ENCODE peak calls at places on chromosome 16, in nine cellular contexts. K, O, U, H, W, T, M, Q and A are unnamed samples.

GRCh38 chr16:80569440-80570105 is 28.8 kb downstream of the DYNLRB2 start:
- DNase-seq in Q (peak; percentile 18), T (no peak), K (peak; percentile 34), M (peak; percentile 39), W (no peak), O (no peak), H (peak; percentile 34), U (no peak), A (peak; percentile 42)

GRCh38 chr16:1643521-1643920 is 31.4 kb downstream of the CRAMP1 start:
- DNase-seq in M (no peak), O (peak; percentile 28), W (no peak), H (no peak), U (no peak), Q (no peak), T (no peak), K (no peak), A (no peak)

GRCh38 chr16:47230296-47230695 is 86.6 kb upstream of the NETO2 start:
- DNase-seq in H (no peak), T (no peak), U (no peak), O (no peak), Q (no peak), M (no peak), K (no peak), W (no peak), A (no peak)

GRCh38 chr16:19410435-19411153 is 7.1 kb upstream of the TMC5 start:
- DNase-seq in W (no peak), Q (peak; percentile 30), T (no peak), M (no peak), K (no peak), H (no peak), U (no peak), O (no peak), A (no peak)

GRCh38 chr16:50360033-50360778 is 8.6 kb downstream of the BRD7 start:
- DNase-seq in H (no peak), M (no peak), T (no peak), K (no peak), O (no peak), U (no peak), Q (peak; percentile 30), W (no peak), A (no peak)

GRCh38 chr16:16828913-16829398 is 450.0 kb downstream of the NPIPA7 start:
- DNase-seq in Q (no peak), H (no peak), M (no peak), W (no peak), U (no peak), K (no peak), O (no peak), T (no peak), A (no peak)

GRCh38 chr16:84608281-84608680 is 9.6 kb downstream of the COTL1 start:
- DNase-seq in M (no peak), O (no peak), U (no peak), K (no peak), W (no peak), H (no peak), T (no peak), Q (no peak), A (no peak)

GRCh38 chr16:8967437-8967821 is 3.7 kb upstream of the USP7 start:
- DNase-seq in O (no peak), H (no peak), K (no peak), Q (no peak), W (no peak), T (no peak), U (no peak), M (no peak), A (no peak)

GRCh38 chr16:1983544-1984346 is at the start of gene GFER:
- DNase-seq in Q (peak; percentile 98), W (peak; percentile 72), H (peak; percentile 96), K (no peak), O (peak; percentile 48), T (peak; percentile 87), U (peak; percentile 81), M (peak; percentile 79), A (peak; percentile 98)

GRCh38 chr16:17416461-17417221 is 54.1 kb downstream of the XYLT1 start:
- DNase-seq in H (peak; percentile 16), K (peak; percentile 55), O (no peak), M (no peak), T (no peak), Q (peak; percentile 57), U (peak; percentile 74), W (no peak), A (peak; percentile 63)

GRCh38 chr16:66913081-66913480 is 5.6 kb downstream of the CDH16 start:
- DNase-seq in U (no peak), M (no peak), O (no peak), Q (no peak), T (no peak), H (no peak), K (no peak), W (no peak), A (no peak)

GRCh38 chr16:593406-593805 is 3.5 kb downstream of the RAB40C start:
- DNase-seq in H (no peak), U (no peak), O (no peak), M (no peak), Q (no peak), K (no peak), W (no peak), T (no peak), A (no peak)

GRCh38 chr16:83992624-83993023 is 24.6 kb downstream of the NECAB2 start:
- DNase-seq in O (no peak), Q (peak; percentile 46), H (peak; percentile 69), M (peak; percentile 9), U (no peak), T (peak; percentile 28), K (no peak), W (peak; percentile 11), A (peak; percentile 41)

GRCh38 chr16:58020628-58021521 is 4.7 kb upstream of the MMP15 start:
- DNase-seq in T (peak; percentile 63), M (peak; percentile 17), O (peak; percentile 18), K (peak; percentile 64), H (peak; percentile 62), W (no peak), Q (peak; percentile 72), U (no peak), A (peak; percentile 56)